ENCODE peak calls at places on chromosomes 11 and 22, in five cellular contexts. G is M059J; S is GM23248; F is activated CD8-positive, alpha-beta memory T cell treated with anti-CD3 and anti-CD28 coated beads for 48 hours; V is stimulated activated naive CD8-positive, alpha-beta T cell treated with anti-CD3 and anti-CD28 coated beads, Interleukin-15, Interleukin-2, amounts not matched to agents 100 U/mL and 50 U/mL, for 24 hours. X is an unnamed sample.

GRCh38 chr22:35219012-35219411 is 38.3 kb upstream of the HMGXB4 start:
- DNase-seq in S (peak), F (no peak), V (no peak), G (peak), X (no peak)

GRCh38 chr22:41998361-41999261 is at the start of gene WBP2NL:
- DNase-seq in V (peak), G (peak), F (peak), S (peak), X (peak)

GRCh38 chr22:41535244-41535643 is 9.0 kb downstream of the POLR3H start:
- DNase-seq in G (peak), F (no peak), S (peak), V (no peak), X (no peak)

GRCh38 chr22:37501610-37502341 is 15.6 kb upstream of the MFNG start:
- DNase-seq in S (peak), V (no peak), F (no peak), G (peak), X (no peak)

GRCh38 chr11:48013269-48013901 is 33.0 kb downstream of the PTPRJ start:
- DNase-seq in F (no peak), V (peak), G (peak), S (peak), X (peak)

GRCh38 chr11:68528630-68529029 is 68.1 kb downstream of the PPP6R3 start:
- DNase-seq in V (no peak), F (no peak), S (no peak), G (no peak), X (peak)

GRCh38 chr11:112453601-112454577 is 193.2 kb upstream of the PLET1 start:
- DNase-seq in S (peak), F (no peak), G (peak), V (peak), X (peak)

GRCh38 chr11:132496341-132496740 is 1036.0 kb downstream of the OPCML start:
- DNase-seq in F (no peak), S (peak), V (no peak), G (peak), X (no peak)

GRCh38 chr22:17501679-17502285 is 61.5 kb upstream of the SLC25A18 start:
- DNase-seq in V (peak), G (peak), F (no peak), S (peak), X (peak)

GRCh38 chr22:42780070-42780540 is 59.4 kb upstream of the A4GALT start:
- DNase-seq in V (peak), S (peak), G (peak), F (no peak), X (peak)

GRCh38 chr22:49691256-49691655 is 136.4 kb downstream of the BRD1 start:
- DNase-seq in G (no peak), F (no peak), V (no peak), S (no peak), X (no peak)

GRCh38 chr11:27307232-27307631 is 55.8 kb downstream of the CCDC34 start:
- DNase-seq in F (no peak), V (no peak), S (no peak), G (no peak), X (no peak)

GRCh38 chr11:19419021-19419750 is 178.4 kb upstream of the E2F8 start:
- DNase-seq in V (no peak), G (peak), S (peak), F (no peak), X (no peak)

GRCh38 chr11:131767421-131767820 is 397.0 kb downstream of the NTM start:
- DNase-seq in S (peak), G (peak), F (no peak), V (no peak), X (no peak)

GRCh38 chr11:33842236-33842915 is 49.5 kb downstream of the LMO2 start:
- DNase-seq in G (no peak), F (no peak), V (no peak), S (no peak), X (no peak)

GRCh38 chr11:74134661-74135515 is 35.9 kb downstream of the C2CD3 start:
- DNase-seq in S (no peak), G (peak), V (no peak), F (no peak), X (no peak)

GRCh38 chr22:23862103-23862502 is 4.4 kb downstream of the SLC2A11 start:
- DNase-seq in G (peak), V (peak), S (peak), F (no peak), X (peak)

GRCh38 chr11:120637131-120637530 is 125.6 kb downstream of the GRIK4 start:
- DNase-seq in G (no peak), F (no peak), S (no peak), V (no peak), X (no peak)

X was measured in activated CD8-positive, alpha-beta T cell treated with anti-CD3 and anti-CD28 coated beads for 36 hours.